ENCODE peak calls at places on chromosomes 12 and 14, in eight cellular contexts. One of them, this sample, is unnamed.

GRCh38 chr12:101696477-101697196 is 803 bp upstream of the CHPT1 start:
- DNase-seq in foreskin fibroblast: no peak
- DNase-seq in upper lobe of left lung: no peak
- DNase-seq in CD8-positive, alpha-beta T cell: no peak
- DNase-seq in A673: no peak
- DNase-seq in GM12865: no peak
- DNase-seq in suprapubic skin: peak; percentile 73
- DNase-seq in hepatocyte: peak; percentile 73
- DNase-seq in this sample: peak; percentile 36

GRCh38 chr14:47959753-47960152 is 284.3 kb upstream of the MDGA2 start:
- DNase-seq in foreskin fibroblast: no peak
- DNase-seq in upper lobe of left lung: no peak
- DNase-seq in CD8-positive, alpha-beta T cell: no peak
- DNase-seq in A673: no peak
- DNase-seq in GM12865: no peak
- DNase-seq in suprapubic skin: no peak
- DNase-seq in hepatocyte: peak; percentile 10
- DNase-seq in this sample: no peak

GRCh38 chr12:125403145-125403789 is 338.0 kb downstream of the AACS start:
- DNase-seq in foreskin fibroblast: peak; percentile 4
- DNase-seq in upper lobe of left lung: no peak
- DNase-seq in CD8-positive, alpha-beta T cell: no peak
- DNase-seq in A673: peak; percentile 62
- DNase-seq in GM12865: peak; percentile 47
- DNase-seq in suprapubic skin: no peak
- DNase-seq in hepatocyte: peak; percentile 50
- DNase-seq in this sample: peak; percentile 3

GRCh38 chr14:99512110-99512449 is 30.9 kb downstream of the CCNK start:
- DNase-seq in foreskin fibroblast: no peak
- DNase-seq in upper lobe of left lung: no peak
- DNase-seq in CD8-positive, alpha-beta T cell: no peak
- DNase-seq in A673: no peak
- DNase-seq in GM12865: no peak
- DNase-seq in suprapubic skin: no peak
- DNase-seq in hepatocyte: no peak
- DNase-seq in this sample: no peak

GRCh38 chr12:99389751-99390150 is 257.8 kb upstream of the GARIN6 start:
- DNase-seq in foreskin fibroblast: no peak
- DNase-seq in upper lobe of left lung: no peak
- DNase-seq in CD8-positive, alpha-beta T cell: no peak
- DNase-seq in A673: no peak
- DNase-seq in GM12865: no peak
- DNase-seq in suprapubic skin: no peak
- DNase-seq in hepatocyte: no peak
- DNase-seq in this sample: no peak

GRCh38 chr12:29519585-29520182 is 22.2 kb upstream of the OVCH1 start:
- DNase-seq in foreskin fibroblast: peak; percentile 34
- DNase-seq in upper lobe of left lung: no peak
- DNase-seq in CD8-positive, alpha-beta T cell: peak; percentile 1
- DNase-seq in A673: peak; percentile 66
- DNase-seq in GM12865: peak; percentile 64
- DNase-seq in suprapubic skin: no peak
- DNase-seq in hepatocyte: peak; percentile 60
- DNase-seq in this sample: peak; percentile 49

GRCh38 chr12:31353730-31354708 is 28.1 kb upstream of the SINHCAF start:
- DNase-seq in foreskin fibroblast: no peak
- DNase-seq in upper lobe of left lung: no peak
- DNase-seq in CD8-positive, alpha-beta T cell: no peak
- DNase-seq in A673: no peak
- DNase-seq in GM12865: peak; percentile 8
- DNase-seq in suprapubic skin: no peak
- DNase-seq in hepatocyte: peak; percentile 22
- DNase-seq in this sample: no peak

GRCh38 chr12:48197967-48198618 is 5.0 kb downstream of the OR10AD1 start:
- DNase-seq in foreskin fibroblast: peak; percentile 91
- DNase-seq in upper lobe of left lung: peak; percentile 96
- DNase-seq in CD8-positive, alpha-beta T cell: peak; percentile 84
- DNase-seq in A673: no peak
- DNase-seq in GM12865: peak; percentile 97
- DNase-seq in suprapubic skin: peak; percentile 98
- DNase-seq in hepatocyte: peak; percentile 92
- DNase-seq in this sample: peak; percentile 93

GRCh38 chr12:22164101-22164500 is 118.1 kb downstream of the CMAS start:
- DNase-seq in foreskin fibroblast: no peak
- DNase-seq in upper lobe of left lung: no peak
- DNase-seq in CD8-positive, alpha-beta T cell: no peak
- DNase-seq in A673: no peak
- DNase-seq in GM12865: no peak
- DNase-seq in suprapubic skin: no peak
- DNase-seq in hepatocyte: no peak
- DNase-seq in this sample: no peak

GRCh38 chr12:105912911-105913514 is 225.7 kb downstream of the NUAK1 start:
- DNase-seq in foreskin fibroblast: no peak
- DNase-seq in upper lobe of left lung: no peak
- DNase-seq in CD8-positive, alpha-beta T cell: no peak
- DNase-seq in A673: no peak
- DNase-seq in GM12865: no peak
- DNase-seq in suprapubic skin: no peak
- DNase-seq in hepatocyte: no peak
- DNase-seq in this sample: peak; percentile 52

GRCh38 chr12:102444707-102445106 is 35.7 kb downstream of the IGF1 start:
- DNase-seq in foreskin fibroblast: no peak
- DNase-seq in upper lobe of left lung: no peak
- DNase-seq in CD8-positive, alpha-beta T cell: no peak
- DNase-seq in A673: no peak
- DNase-seq in GM12865: no peak
- DNase-seq in suprapubic skin: no peak
- DNase-seq in hepatocyte: no peak
- DNase-seq in this sample: no peak

GRCh38 chr12:19458733-19459132 is 19.4 kb downstream of the AEBP2 start:
- DNase-seq in foreskin fibroblast: no peak
- DNase-seq in upper lobe of left lung: no peak
- DNase-seq in CD8-positive, alpha-beta T cell: no peak
- DNase-seq in A673: no peak
- DNase-seq in GM12865: no peak
- DNase-seq in suprapubic skin: no peak
- DNase-seq in hepatocyte: no peak
- DNase-seq in this sample: no peak

GRCh38 chr14:63371033-63371432 is 52.3 kb upstream of the GPHB5 start:
- DNase-seq in foreskin fibroblast: no peak
- DNase-seq in upper lobe of left lung: no peak
- DNase-seq in CD8-positive, alpha-beta T cell: no peak
- DNase-seq in A673: no peak
- DNase-seq in GM12865: peak; percentile 37
- DNase-seq in suprapubic skin: no peak
- DNase-seq in hepatocyte: no peak
- DNase-seq in this sample: no peak

GRCh38 chr14:63362305-63362914 is 43.7 kb upstream of the GPHB5 start:
- DNase-seq in foreskin fibroblast: no peak
- DNase-seq in upper lobe of left lung: no peak
- DNase-seq in CD8-positive, alpha-beta T cell: no peak
- DNase-seq in A673: no peak
- DNase-seq in GM12865: no peak
- DNase-seq in suprapubic skin: no peak
- DNase-seq in hepatocyte: peak; percentile 8
- DNase-seq in this sample: no peak

GRCh38 chr14:63367742-63368364 is 49.1 kb upstream of the GPHB5 start:
- DNase-seq in foreskin fibroblast: no peak
- DNase-seq in upper lobe of left lung: no peak
- DNase-seq in CD8-positive, alpha-beta T cell: no peak
- DNase-seq in A673: no peak
- DNase-seq in GM12865: no peak
- DNase-seq in suprapubic skin: no peak
- DNase-seq in hepatocyte: no peak
- DNase-seq in this sample: no peak
- TF ChIP-seq CTCF in foreskin fibroblast: peak; percentile 8
- TF ChIP-seq CTCF in upper lobe of left lung: no peak
- TF ChIP-seq CTCF in CD8-positive, alpha-beta T cell: no peak
- TF ChIP-seq CTCF in A673: peak; percentile 23
- TF ChIP-seq CTCF in GM12865: no peak
- TF ChIP-seq CTCF in suprapubic skin: no peak
- TF ChIP-seq CTCF in hepatocyte: no peak
- TF ChIP-seq CTCF in this sample: peak; percentile 16

GRCh38 chr14:76946753-76947077 is 81.8 kb downstream of the IRF2BPL start:
- DNase-seq in foreskin fibroblast: no peak
- DNase-seq in upper lobe of left lung: no peak
- DNase-seq in CD8-positive, alpha-beta T cell: no peak
- DNase-seq in A673: no peak
- DNase-seq in GM12865: no peak
- DNase-seq in suprapubic skin: no peak
- DNase-seq in hepatocyte: no peak
- DNase-seq in this sample: no peak

GRCh38 chr14:76947838-76948184 is 80.7 kb downstream of the IRF2BPL start:
- DNase-seq in foreskin fibroblast: no peak
- DNase-seq in upper lobe of left lung: no peak
- DNase-seq in CD8-positive, alpha-beta T cell: no peak
- DNase-seq in A673: no peak
- DNase-seq in GM12865: no peak
- DNase-seq in suprapubic skin: no peak
- DNase-seq in hepatocyte: no peak
- DNase-seq in this sample: no peak

GRCh38 chr14:76948976-76949375 is 79.5 kb downstream of the IRF2BPL start:
- DNase-seq in foreskin fibroblast: no peak
- DNase-seq in upper lobe of left lung: no peak
- DNase-seq in CD8-positive, alpha-beta T cell: no peak
- DNase-seq in A673: no peak
- DNase-seq in GM12865: no peak
- DNase-seq in suprapubic skin: no peak
- DNase-seq in hepatocyte: no peak
- DNase-seq in this sample: no peak

GRCh38 chr14:76947078-76947837 is 81.2 kb downstream of the IRF2BPL start:
- DNase-seq in foreskin fibroblast: peak; percentile 87
- DNase-seq in upper lobe of left lung: peak; percentile 94
- DNase-seq in CD8-positive, alpha-beta T cell: peak; percentile 66
- DNase-seq in A673: peak; percentile 98
- DNase-seq in GM12865: peak; percentile 93
- DNase-seq in suprapubic skin: peak; percentile 91
- DNase-seq in hepatocyte: peak; percentile 92
- DNase-seq in this sample: peak; percentile 82

DNA sequence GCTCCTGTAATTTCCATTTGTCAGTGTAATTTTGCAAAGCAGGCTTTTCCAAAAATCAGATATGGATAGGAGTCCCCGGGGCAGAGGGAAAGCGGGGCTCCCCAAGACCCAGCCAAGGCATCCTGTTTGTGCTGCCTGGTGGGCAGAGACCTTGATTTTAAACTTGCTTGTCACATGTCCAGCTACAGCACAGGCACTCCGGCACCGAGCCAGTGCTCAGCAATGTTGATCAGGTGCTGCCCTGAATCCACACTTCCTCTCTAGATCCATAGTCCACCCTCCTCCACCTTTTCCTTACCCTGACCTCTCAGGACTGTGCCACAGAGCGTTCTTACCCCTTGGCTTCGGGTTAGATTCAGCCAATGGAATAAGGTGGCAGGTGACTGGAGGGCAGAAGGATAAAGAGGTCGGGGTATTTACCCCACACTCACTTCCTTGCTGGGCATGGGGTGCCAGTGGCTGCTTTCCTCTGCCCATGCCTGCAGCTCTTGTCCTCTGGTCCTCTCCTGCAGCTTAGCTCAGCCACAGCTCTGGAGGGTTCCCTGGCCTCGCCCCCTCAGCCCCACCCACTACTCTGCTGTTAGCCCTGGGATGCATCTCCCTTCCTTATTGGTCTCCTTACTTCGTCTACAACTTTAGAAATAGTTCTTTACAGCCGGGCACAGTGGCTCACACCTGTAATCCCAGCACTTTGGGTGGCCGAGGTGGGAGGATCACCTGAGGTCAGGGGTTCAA is 80.1 kb downstream of the IRF2BPL start:
- DNase-seq in foreskin fibroblast: no peak
- DNase-seq in upper lobe of left lung: no peak
- DNase-seq in CD8-positive, alpha-beta T cell: no peak
- DNase-seq in A673: peak; percentile 63
- DNase-seq in GM12865: no peak
- DNase-seq in suprapubic skin: no peak
- DNase-seq in hepatocyte: no peak
- DNase-seq in this sample: no peak
- H3K4me3 ChIP-seq in foreskin fibroblast: no peak overlapping the region
- H3K4me3 ChIP-seq in upper lobe of left lung: no peak overlapping the region
- H3K4me3 ChIP-seq in CD8-positive, alpha-beta T cell: no peak overlapping the region
- H3K4me3 ChIP-seq in A673: no peak overlapping the region
- H3K4me3 ChIP-seq in GM12865: no peak overlapping the region
- H3K4me3 ChIP-seq in suprapubic skin: no peak overlapping the region
- H3K4me3 ChIP-seq in hepatocyte: no peak overlapping the region
- H3K4me3 ChIP-seq in this sample: no peak overlapping the region

GRCh38 chr12:4278582-4278939 is 5.0 kb downstream of the CCND2 start:
- DNase-seq in foreskin fibroblast: no peak
- DNase-seq in upper lobe of left lung: no peak
- DNase-seq in CD8-positive, alpha-beta T cell: no peak
- DNase-seq in A673: no peak
- DNase-seq in GM12865: no peak
- DNase-seq in suprapubic skin: no peak
- DNase-seq in hepatocyte: peak; percentile 71
- DNase-seq in this sample: no peak

GRCh38 chr12:4275869-4276253 is 2.3 kb downstream of the CCND2 start:
- DNase-seq in foreskin fibroblast: no peak
- DNase-seq in upper lobe of left lung: no peak
- DNase-seq in CD8-positive, alpha-beta T cell: no peak
- DNase-seq in A673: no peak
- DNase-seq in GM12865: no peak
- DNase-seq in suprapubic skin: no peak
- DNase-seq in hepatocyte: no peak
- DNase-seq in this sample: no peak

GRCh38 chr12:4276524-4277204 is 3.1 kb downstream of the CCND2 start:
- DNase-seq in foreskin fibroblast: peak; percentile 72
- DNase-seq in upper lobe of left lung: no peak
- DNase-seq in CD8-positive, alpha-beta T cell: peak; percentile 82
- DNase-seq in A673: peak; percentile 87
- DNase-seq in GM12865: peak; percentile 94
- DNase-seq in suprapubic skin: peak; percentile 88
- DNase-seq in hepatocyte: peak; percentile 94
- DNase-seq in this sample: peak; percentile 77

GRCh38 chr12:4277856-4278581 is 4.5 kb downstream of the CCND2 start:
- DNase-seq in foreskin fibroblast: no peak
- DNase-seq in upper lobe of left lung: no peak
- DNase-seq in CD8-positive, alpha-beta T cell: no peak
- DNase-seq in A673: no peak
- DNase-seq in GM12865: no peak
- DNase-seq in suprapubic skin: no peak
- DNase-seq in hepatocyte: no peak
- DNase-seq in this sample: no peak

GRCh38 chr12:4277205-4277543 is 3.6 kb downstream of the CCND2 start:
- DNase-seq in foreskin fibroblast: no peak
- DNase-seq in upper lobe of left lung: no peak
- DNase-seq in CD8-positive, alpha-beta T cell: no peak
- DNase-seq in A673: no peak
- DNase-seq in GM12865: no peak
- DNase-seq in suprapubic skin: no peak
- DNase-seq in hepatocyte: no peak
- DNase-seq in this sample: no peak
- TF ChIP-seq CTCF in foreskin fibroblast: no peak
- TF ChIP-seq CTCF in upper lobe of left lung: no peak
- TF ChIP-seq CTCF in CD8-positive, alpha-beta T cell: peak; percentile 21
- TF ChIP-seq CTCF in A673: no peak
- TF ChIP-seq CTCF in GM12865: no peak
- TF ChIP-seq CTCF in suprapubic skin: no peak
- TF ChIP-seq CTCF in hepatocyte: no peak
- TF ChIP-seq CTCF in this sample: no peak

DNA sequence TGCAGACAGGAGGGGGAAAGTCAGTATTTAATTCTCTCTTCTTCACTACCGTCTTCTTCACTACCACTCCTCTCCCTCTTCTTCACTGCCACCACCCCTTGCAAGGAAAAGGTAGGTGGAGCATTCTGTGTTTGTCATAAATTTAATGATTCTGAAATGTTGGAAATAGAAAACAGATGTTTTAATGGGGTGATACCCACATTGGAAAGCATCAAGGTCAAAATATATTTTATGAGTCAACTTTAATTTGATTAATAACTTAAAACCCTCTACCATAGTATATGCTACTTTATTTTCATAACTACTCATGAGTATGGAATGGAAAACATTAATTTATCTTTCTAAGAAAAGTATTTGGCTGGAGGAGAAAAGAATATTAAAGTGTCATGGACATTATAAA is 493.0 kb upstream of the RGS6 start:
- DNase-seq in foreskin fibroblast: peak; percentile 21
- DNase-seq in upper lobe of left lung: no peak
- DNase-seq in CD8-positive, alpha-beta T cell: no peak
- DNase-seq in A673: no peak
- DNase-seq in GM12865: no peak
- DNase-seq in suprapubic skin: no peak
- DNase-seq in hepatocyte: no peak
- DNase-seq in this sample: no peak
- H3K4me3 ChIP-seq in foreskin fibroblast: no peak overlapping the region
- H3K4me3 ChIP-seq in upper lobe of left lung: no peak overlapping the region
- H3K4me3 ChIP-seq in CD8-positive, alpha-beta T cell: no peak overlapping the region
- H3K4me3 ChIP-seq in A673: no peak overlapping the region
- H3K4me3 ChIP-seq in GM12865: no peak overlapping the region
- H3K4me3 ChIP-seq in suprapubic skin: no peak overlapping the region
- H3K4me3 ChIP-seq in hepatocyte: no peak overlapping the region
- H3K4me3 ChIP-seq in this sample: peak overlapping the region; percentile 32